ENCODE peak calls at places on chromosomes 12 and 14, in eight cellular contexts. V is SK-N-SH, P is upper lobe of right lung, S is pancreas, D is suprapubic skin, B is uterus, A is esophagus squamous epithelium, G is IMR-90. E is an unnamed sample.

GRCh38 chr12:107493135-107493494 is 192.5 kb upstream of the PWP1 start:
- DNase-seq in V (no peak), P (no peak), S (no peak), D (no peak), B (no peak), A (no peak), G (no peak), E (no peak)

GRCh38 chr14:105854600-105855245 is 328.3 kb downstream of the TMEM121 start:
- DNase-seq in V (no peak), P (no peak), S (peak; percentile 41), D (peak; percentile 50), B (peak; percentile 8), A (no peak), G (no peak), E (no peak)

GRCh38 chr12:7374423-7375144 is 69.4 kb downstream of the CD163L1 start:
- DNase-seq in V (peak; percentile 40), P (peak; percentile 72), S (peak; percentile 71), D (no peak), B (no peak), A (no peak), G (peak; percentile 6), E (peak; percentile 14)

GRCh38 chr12:47397664-47398281 is 308.1 kb downstream of the RPAP3 start:
- DNase-seq in V (no peak), P (no peak), S (no peak), D (no peak), B (no peak), A (no peak), G (peak; percentile 76), E (peak; percentile 68)

GRCh38 chr12:104669057-104669770 is 212.5 kb downstream of the CHST11 start:
- DNase-seq in V (peak; percentile 71), P (peak; percentile 77), S (peak; percentile 76), D (peak; percentile 75), B (peak; percentile 48), A (no peak), G (no peak), E (no peak)

GRCh38 chr14:103130965-103131364 is 7.7 kb downstream of the TNFAIP2 start:
- DNase-seq in V (peak; percentile 87), P (no peak), S (no peak), D (no peak), B (peak; percentile 70), A (no peak), G (peak; percentile 90), E (peak; percentile 83)

GRCh38 chr14:47675239-47675488 is 241 bp downstream of the MDGA2 start:
- DNase-seq in V (no peak), P (no peak), S (no peak), D (no peak), B (no peak), A (no peak), G (no peak), E (no peak)

GRCh38 chr14:88614218-88614907 is 51.5 kb downstream of the ZC3H14 start:
- DNase-seq in V (no peak), P (no peak), S (no peak), D (no peak), B (no peak), A (no peak), G (peak; percentile 81), E (peak; percentile 45)

GRCh38 chr14:94081386-94081820 is 293 bp downstream of the IFI27L1 start:
- DNase-seq in V (no peak), P (no peak), S (no peak), D (no peak), B (no peak), A (no peak), G (no peak), E (no peak)

GRCh38 chr14:68527329-68527851 is 265.5 kb downstream of the ZFP36L1 start:
- DNase-seq in V (no peak), P (no peak), S (no peak), D (no peak), B (no peak), A (no peak), G (no peak), E (no peak)

GRCh38 chr14:36690301-36691020 is 28.8 kb downstream of the PAX9 start:
- DNase-seq in V (no peak), P (no peak), S (no peak), D (no peak), B (no peak), A (no peak), G (peak; percentile 6), E (no peak)

GRCh38 chr12:62210422-62210821 is 49.8 kb upstream of the USP15 start:
- DNase-seq in V (peak; percentile 40), P (no peak), S (peak; percentile 58), D (no peak), B (no peak), A (no peak), G (peak; percentile 52), E (peak; percentile 61)

GRCh38 chr14:68520637-68521556 is 272.0 kb downstream of the ZFP36L1 start:
- DNase-seq in V (no peak), P (no peak), S (no peak), D (no peak), B (no peak), A (no peak), G (no peak), E (no peak)

GRCh38 chr12:113057565-113058485 is 1.3 kb downstream of the DTX1 start:
- DNase-seq in V (no peak), P (peak; percentile 63), S (peak; percentile 56), D (no peak), B (no peak), A (no peak), G (no peak), E (no peak)

GRCh38 chr12:113056381-113056630 is 224 bp upstream of the DTX1 start:
- DNase-seq in V (no peak), P (no peak), S (no peak), D (no peak), B (no peak), A (no peak), G (no peak), E (no peak)

GRCh38 chr12:113058553-113058952 is 2.0 kb downstream of the DTX1 start:
- DNase-seq in V (no peak), P (no peak), S (no peak), D (no peak), B (no peak), A (no peak), G (no peak), E (no peak)

GRCh38 chr12:113055594-113056380 is 743 bp upstream of the DTX1 start:
- DNase-seq in V (no peak), P (peak; percentile 44), S (peak; percentile 28), D (no peak), B (no peak), A (no peak), G (no peak), E (no peak)

DNA sequence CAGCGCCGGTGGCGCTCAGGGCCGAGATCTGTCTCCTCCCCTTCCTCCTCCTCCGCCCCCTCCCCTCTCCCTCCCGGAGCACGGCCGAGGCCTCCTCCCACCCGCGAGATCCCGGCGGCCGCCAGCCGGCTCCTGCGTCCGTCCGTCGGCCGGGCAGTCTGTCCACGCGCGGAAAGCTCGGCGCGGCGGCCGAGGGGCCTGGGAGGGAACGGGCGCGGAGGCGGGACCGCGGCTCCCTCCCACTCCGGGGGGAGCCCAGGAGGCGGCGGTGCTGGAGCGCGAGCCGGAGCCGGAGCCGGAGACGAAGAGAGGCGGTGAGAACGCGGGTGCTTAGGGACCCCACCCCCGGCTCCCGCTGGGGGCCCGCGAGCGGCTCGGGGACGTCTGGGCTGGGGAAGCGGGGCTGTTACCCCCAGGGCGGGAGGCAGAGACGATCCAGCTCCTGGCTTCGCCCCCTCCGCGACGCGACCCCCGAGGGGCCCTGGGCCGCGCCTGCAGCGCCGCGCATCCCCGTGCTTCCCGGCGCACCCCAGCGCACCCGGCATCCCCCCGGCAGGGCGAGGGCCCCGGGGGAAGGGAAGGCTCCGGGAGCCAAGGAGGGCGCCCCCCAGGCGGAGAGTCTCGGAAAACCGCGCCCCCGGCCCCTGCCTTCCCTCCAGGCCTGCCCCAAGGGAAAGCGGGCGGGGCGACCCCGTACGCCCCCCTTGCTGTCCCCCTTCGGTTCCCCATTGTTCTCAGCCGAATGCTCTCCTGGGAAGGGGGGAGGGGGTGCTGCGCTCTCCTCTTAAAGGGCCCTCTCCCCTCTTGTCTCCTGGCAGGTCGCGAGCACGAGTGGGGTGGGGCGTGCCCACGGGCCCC is at the start of gene DTX1:
- DNase-seq in V (peak; percentile 88), P (peak; percentile 66), S (peak; percentile 69), D (no peak), B (no peak), A (no peak), G (no peak), E (no peak)
- H3K27ac ChIP-seq in V (no peak within 1 kb of the TSS), P (no peak within 1 kb of the TSS), S (peak within 1 kb of the TSS; percentile 28), D (peak within 1 kb of the TSS; percentile 51), B (no peak within 1 kb of the TSS), A (peak within 1 kb of the TSS; percentile 30), G (no peak within 1 kb of the TSS), E (no peak within 1 kb of the TSS)

DNA sequence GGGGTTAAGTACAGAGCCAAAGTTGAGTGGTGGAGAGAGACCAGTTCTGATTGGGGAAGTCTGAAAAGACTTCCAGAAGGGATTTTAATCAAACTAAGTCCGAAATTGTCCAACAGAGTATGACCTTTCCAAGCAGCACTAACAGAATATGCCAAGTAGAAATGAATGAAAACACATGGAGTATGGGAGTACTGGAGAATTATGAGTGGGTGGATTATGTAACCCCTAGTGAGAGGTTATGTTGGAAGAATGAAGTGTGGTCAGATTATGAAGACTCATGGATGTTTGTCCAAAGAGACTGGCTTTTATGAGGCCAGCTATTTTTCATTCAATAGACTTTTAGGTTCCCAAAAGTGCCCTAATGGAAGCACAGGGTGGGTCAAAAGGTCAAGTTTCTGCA is 94.0 kb upstream of the PLEKHA5 start:
- DNase-seq in V (no peak), P (no peak), S (no peak), D (no peak), B (no peak), A (no peak), G (peak; percentile 61), E (peak; percentile 30)
- TF ChIP-seq CTCF in V (no peak), P (no peak), S (no peak), D (no peak), B (no peak), A (no peak), G (no peak), E (no peak)

DNA sequence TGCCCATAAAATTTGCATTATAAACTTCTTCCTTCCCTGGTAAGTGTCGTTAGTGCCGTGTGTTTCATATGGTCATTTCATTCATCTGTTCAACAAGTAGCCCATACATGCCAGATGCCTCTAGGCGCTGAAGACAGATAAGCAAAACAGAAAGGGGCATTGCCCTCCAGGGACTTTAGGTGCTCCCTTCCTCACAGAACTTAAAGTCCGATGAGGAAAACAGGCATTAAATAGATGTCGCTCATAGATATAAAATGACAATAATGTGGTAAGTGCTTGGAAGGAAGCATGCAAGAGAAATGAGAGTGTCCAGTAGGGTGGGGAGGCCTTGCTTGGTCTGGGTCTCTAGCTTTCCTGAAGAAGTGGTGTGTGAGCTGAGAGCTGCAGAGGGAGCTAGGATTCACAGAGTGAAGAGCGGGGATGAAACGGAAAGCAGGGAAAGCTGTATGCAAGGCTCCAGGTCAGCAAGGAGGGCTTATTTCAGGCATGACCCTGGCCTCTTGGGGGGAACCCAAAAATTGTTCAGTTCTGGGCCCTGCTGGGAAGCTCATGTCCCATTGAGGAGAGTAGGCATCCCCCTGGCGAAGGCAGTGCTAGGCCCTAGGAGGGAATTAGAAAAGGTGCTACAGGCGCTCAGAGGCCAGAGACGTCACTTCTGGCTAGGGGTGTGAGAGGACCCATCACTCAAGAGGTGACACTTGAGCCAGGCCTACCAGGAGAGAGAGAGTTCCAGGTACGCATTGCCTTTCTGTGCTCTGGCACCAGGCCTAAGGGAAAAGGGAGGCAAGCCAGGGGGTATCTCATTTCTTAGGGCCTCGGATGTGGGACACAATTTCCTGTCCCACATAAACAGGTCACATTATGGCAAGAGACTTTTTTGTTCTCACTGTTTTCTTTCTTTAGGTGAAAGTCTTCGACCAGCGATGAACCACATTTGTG is 11.9 kb downstream of the UBE3B start:
- DNase-seq in V (no peak), P (no peak), S (no peak), D (no peak), B (no peak), A (no peak), G (no peak), E (no peak)
- H3K36me3 ChIP-seq in V (peaks cover 88% of the 10 kb centered on the region), P (peaks cover 99% of the 10 kb centered on the region), S (peaks cover 43% of the 10 kb centered on the region), D (peaks cover 97% of the 10 kb centered on the region), B (no peaks in the 10 kb centered on the region), A (peaks cover 33% of the 10 kb centered on the region), G (peaks cover 66% of the 10 kb centered on the region), E (peaks cover 58% of the 10 kb centered on the region)

GRCh38 chr12:63944586-63945228 is 100.2 kb downstream of the SRGAP1 start:
- DNase-seq in V (peak; percentile 44), P (no peak), S (no peak), D (no peak), B (no peak), A (no peak), G (no peak), E (no peak)
- H3K27ac ChIP-seq in V (no peak overlapping the region), P (no peak overlapping the region), S (no peak overlapping the region), D (no peak overlapping the region), B (no peak overlapping the region), A (no peak overlapping the region), G (peak overlapping the region; percentile 14), E (no peak overlapping the region)

E was measured in brain microvascular endothelial cell.